ENCODE peak calls at places on chromosomes 2 and 18, in seven cellular contexts. One of them, this sample, is unnamed.

GRCh38 chr2:164657129-164657528 is 35.8 kb upstream of the GRB14 start:
- DNase-seq in ecto neural progenitor cell: no peak
- DNase-seq in choroid plexus epithelial cell: peak
- DNase-seq in body of pancreas: no peak
- DNase-seq in pancreas: no peak
- DNase-seq in NCI-H1417: no peak
- DNase-seq in stomach: no peak
- DNase-seq in this sample: no peak

GRCh38 chr2:58032751-58033055 is 13.9 kb upstream of the VRK2 start:
- DNase-seq in ecto neural progenitor cell: no peak
- DNase-seq in choroid plexus epithelial cell: no peak
- DNase-seq in body of pancreas: no peak
- DNase-seq in pancreas: no peak
- DNase-seq in NCI-H1417: no peak
- DNase-seq in stomach: no peak
- DNase-seq in this sample: no peak

GRCh38 chr2:1572638-1573037 is 159.4 kb downstream of the TPO start:
- DNase-seq in ecto neural progenitor cell: no peak
- DNase-seq in choroid plexus epithelial cell: peak
- DNase-seq in body of pancreas: no peak
- DNase-seq in pancreas: no peak
- DNase-seq in NCI-H1417: no peak
- DNase-seq in stomach: no peak
- DNase-seq in this sample: no peak

GRCh38 chr18:62897153-62897552 is 181.8 kb downstream of the PHLPP1 start:
- DNase-seq in ecto neural progenitor cell: no peak
- DNase-seq in choroid plexus epithelial cell: peak
- DNase-seq in body of pancreas: no peak
- DNase-seq in pancreas: no peak
- DNase-seq in NCI-H1417: no peak
- DNase-seq in stomach: no peak
- DNase-seq in this sample: no peak

GRCh38 chr2:56654936-56655335 is 471.1 kb downstream of the CCDC85A start:
- DNase-seq in ecto neural progenitor cell: no peak
- DNase-seq in choroid plexus epithelial cell: no peak
- DNase-seq in body of pancreas: no peak
- DNase-seq in pancreas: no peak
- DNase-seq in NCI-H1417: no peak
- DNase-seq in stomach: no peak
- DNase-seq in this sample: no peak

GRCh38 chr18:49625021-49625691 is 63.3 kb downstream of the LIPG start:
- DNase-seq in ecto neural progenitor cell: peak
- DNase-seq in choroid plexus epithelial cell: peak
- DNase-seq in body of pancreas: no peak
- DNase-seq in pancreas: no peak
- DNase-seq in NCI-H1417: no peak
- DNase-seq in stomach: no peak
- DNase-seq in this sample: peak

GRCh38 chr2:85277416-85278158 is 50.2 kb downstream of the TGOLN2 start:
- DNase-seq in ecto neural progenitor cell: no peak
- DNase-seq in choroid plexus epithelial cell: peak
- DNase-seq in body of pancreas: no peak
- DNase-seq in pancreas: no peak
- DNase-seq in NCI-H1417: no peak
- DNase-seq in stomach: no peak
- DNase-seq in this sample: no peak

GRCh38 chr2:12059616-12060441 is 313.4 kb downstream of the LPIN1 start:
- DNase-seq in ecto neural progenitor cell: no peak
- DNase-seq in choroid plexus epithelial cell: peak
- DNase-seq in body of pancreas: no peak
- DNase-seq in pancreas: no peak
- DNase-seq in NCI-H1417: no peak
- DNase-seq in stomach: no peak
- DNase-seq in this sample: no peak

GRCh38 chr2:134621939-134622705 is 96.7 kb downstream of the TMEM163 start:
- DNase-seq in ecto neural progenitor cell: no peak
- DNase-seq in choroid plexus epithelial cell: peak
- DNase-seq in body of pancreas: no peak
- DNase-seq in pancreas: no peak
- DNase-seq in NCI-H1417: no peak
- DNase-seq in stomach: no peak
- DNase-seq in this sample: no peak

GRCh38 chr2:14632133-14632936 is at the start of gene LRATD1:
- DNase-seq in ecto neural progenitor cell: peak
- DNase-seq in choroid plexus epithelial cell: peak
- DNase-seq in body of pancreas: peak
- DNase-seq in pancreas: peak
- DNase-seq in NCI-H1417: peak
- DNase-seq in stomach: peak
- DNase-seq in this sample: peak

GRCh38 chr2:222993920-222994650 is 57.9 kb upstream of the KCNE4 start:
- DNase-seq in ecto neural progenitor cell: no peak
- DNase-seq in choroid plexus epithelial cell: peak
- DNase-seq in body of pancreas: peak
- DNase-seq in pancreas: peak
- DNase-seq in NCI-H1417: no peak
- DNase-seq in stomach: peak
- DNase-seq in this sample: peak

GRCh38 chr2:33476100-33476792 is at the start of gene RASGRP3:
- DNase-seq in ecto neural progenitor cell: peak
- DNase-seq in choroid plexus epithelial cell: peak
- DNase-seq in body of pancreas: peak
- DNase-seq in pancreas: peak
- DNase-seq in NCI-H1417: peak
- DNase-seq in stomach: peak
- DNase-seq in this sample: peak

GRCh38 chr18:64974378-64975125 is 776.3 kb upstream of the CDH7 start:
- DNase-seq in ecto neural progenitor cell: no peak
- DNase-seq in choroid plexus epithelial cell: no peak
- DNase-seq in body of pancreas: no peak
- DNase-seq in pancreas: no peak
- DNase-seq in NCI-H1417: no peak
- DNase-seq in stomach: no peak
- DNase-seq in this sample: peak

GRCh38 chr2:22692751-22693150 is 692.2 kb upstream of the KLHL29 start:
- DNase-seq in ecto neural progenitor cell: no peak
- DNase-seq in choroid plexus epithelial cell: no peak
- DNase-seq in body of pancreas: no peak
- DNase-seq in pancreas: no peak
- DNase-seq in NCI-H1417: no peak
- DNase-seq in stomach: no peak
- DNase-seq in this sample: no peak

GRCh38 chr2:70385966-70386595 is 84.2 kb upstream of the FAM136A start:
- DNase-seq in ecto neural progenitor cell: no peak
- DNase-seq in choroid plexus epithelial cell: no peak
- DNase-seq in body of pancreas: no peak
- DNase-seq in pancreas: no peak
- DNase-seq in NCI-H1417: no peak
- DNase-seq in stomach: no peak
- DNase-seq in this sample: no peak

GRCh38 chr2:181715033-181715630 is 34.8 kb upstream of the NEUROD1 start:
- DNase-seq in ecto neural progenitor cell: peak
- DNase-seq in choroid plexus epithelial cell: peak
- DNase-seq in body of pancreas: peak
- DNase-seq in pancreas: no peak
- DNase-seq in NCI-H1417: peak
- DNase-seq in stomach: peak
- DNase-seq in this sample: peak

GRCh38 chr2:36620321-36620720 is 22.4 kb upstream of the FEZ2 start:
- DNase-seq in ecto neural progenitor cell: no peak
- DNase-seq in choroid plexus epithelial cell: no peak
- DNase-seq in body of pancreas: no peak
- DNase-seq in pancreas: no peak
- DNase-seq in NCI-H1417: no peak
- DNase-seq in stomach: no peak
- DNase-seq in this sample: no peak

GRCh38 chr2:217099561-217099960 is 239.7 kb upstream of the TNP1 start:
- DNase-seq in ecto neural progenitor cell: no peak
- DNase-seq in choroid plexus epithelial cell: peak
- DNase-seq in body of pancreas: no peak
- DNase-seq in pancreas: no peak
- DNase-seq in NCI-H1417: no peak
- DNase-seq in stomach: no peak
- DNase-seq in this sample: no peak

GRCh38 chr18:3914833-3915598 is 465.0 kb downstream of the TGIF1 start:
- DNase-seq in ecto neural progenitor cell: no peak
- DNase-seq in choroid plexus epithelial cell: no peak
- DNase-seq in body of pancreas: no peak
- DNase-seq in pancreas: no peak
- DNase-seq in NCI-H1417: no peak
- DNase-seq in stomach: no peak
- DNase-seq in this sample: no peak

GRCh38 chr18:47911877-47912276 is 18.6 kb downstream of the SMAD2 start:
- DNase-seq in ecto neural progenitor cell: no peak
- DNase-seq in choroid plexus epithelial cell: no peak
- DNase-seq in body of pancreas: no peak
- DNase-seq in pancreas: no peak
- DNase-seq in NCI-H1417: no peak
- DNase-seq in stomach: no peak
- DNase-seq in this sample: no peak

GRCh38 chr2:239180526-239181073 is 220.2 kb downstream of the HDAC4 start:
- DNase-seq in ecto neural progenitor cell: no peak
- DNase-seq in choroid plexus epithelial cell: no peak
- DNase-seq in body of pancreas: no peak
- DNase-seq in pancreas: peak
- DNase-seq in NCI-H1417: no peak
- DNase-seq in stomach: no peak
- DNase-seq in this sample: no peak

GRCh38 chr18:12159446-12159845 is 65.8 kb downstream of the ANKRD62 start:
- DNase-seq in ecto neural progenitor cell: no peak
- DNase-seq in choroid plexus epithelial cell: peak
- DNase-seq in body of pancreas: no peak
- DNase-seq in pancreas: no peak
- DNase-seq in NCI-H1417: no peak
- DNase-seq in stomach: no peak
- DNase-seq in this sample: no peak